ENCODE peak calls at places on chromosomes 12 and 14, in ten cellular contexts. S is stimulated activated CD8-positive, alpha-beta memory T cell treated with anti-CD3 and anti-CD28 coated beads, Interleukin-4, amount 100 ng/mL, for 48 hours; M is activated naive CD8-positive, alpha-beta T cell treated with anti-CD3 and anti-CD28 coated beads, Interleukin-2, amount 50 U/mL, for 24 hours; F is activated naive CD4-positive, alpha-beta T cell; P is GM12891; Y is GM23248; K is stimulated activated CD4-positive, alpha-beta T cell treated with anti-CD3 and anti-CD28 coated beads, Interleukin-2, amount 100 ng/mL, for 4 hours; D is GM13977; I is AML-193; V is AG04450. J is an unnamed sample.

GRCh38 chr14:20719777-20720176 is 25.9 kb upstream of the EDDM3A start:
- DNase-seq in S (no peak), M (no peak), F (no peak), P (no peak), Y (no peak), K (no peak), D (no peak), I (no peak), V (no peak), J (no peak)

GRCh38 chr12:39405580-39405979 is 37.3 kb downstream of the KIF21A start:
- DNase-seq in S (no peak), M (no peak), F (no peak), P (no peak), Y (no peak), K (no peak), D (no peak), I (no peak), V (no peak), J (no peak)

GRCh38 chr14:61615743-61616523 is 79.4 kb upstream of the HIF1A start:
- DNase-seq in S (no peak), M (no peak), F (no peak), P (no peak), Y (no peak), K (no peak), D (no peak), I (no peak), V (no peak), J (peak)

GRCh38 chr14:44453433-44454171 is 53.5 kb downstream of the FSCB start:
- DNase-seq in S (no peak), M (no peak), F (no peak), P (no peak), Y (no peak), K (no peak), D (no peak), I (no peak), V (no peak), J (no peak)

GRCh38 chr12:95699579-95699978 is 91.0 kb downstream of the NTN4 start:
- DNase-seq in S (no peak), M (no peak), F (no peak), P (no peak), Y (no peak), K (no peak), D (no peak), I (no peak), V (no peak), J (no peak)

GRCh38 chr14:106044949-106045596 is 518.7 kb downstream of the TMEM121 start:
- DNase-seq in S (peak), M (peak), F (peak), P (peak), Y (peak), K (peak), D (peak), I (peak), V (no peak), J (no peak)

GRCh38 chr12:45292486-45293195 is 76.7 kb downstream of the ANO6 start:
- DNase-seq in S (no peak), M (no peak), F (no peak), P (no peak), Y (no peak), K (no peak), D (no peak), I (no peak), V (no peak), J (no peak)

GRCh38 chr14:102316746-102317563 is 2.6 kb upstream of the ZNF839 start:
- DNase-seq in S (peak), M (peak), F (peak), P (peak), Y (peak), K (peak), D (peak), I (peak), V (peak), J (peak)

GRCh38 chr12:63499567-63499966 is 168.7 kb downstream of the DPY19L2 start:
- DNase-seq in S (no peak), M (no peak), F (no peak), P (no peak), Y (no peak), K (no peak), D (no peak), I (no peak), V (no peak), J (no peak)

GRCh38 chr14:47149326-47149725 is 497.7 kb upstream of the RPL10L start:
- DNase-seq in S (no peak), M (no peak), F (no peak), P (no peak), Y (peak), K (no peak), D (no peak), I (no peak), V (no peak), J (no peak)

GRCh38 chr14:32259368-32260013 is 56.4 kb upstream of the RNU6-8 start:
- DNase-seq in S (no peak), M (no peak), F (no peak), P (no peak), Y (peak), K (no peak), D (peak), I (no peak), V (peak), J (no peak)

GRCh38 chr12:47709277-47710048 is 3.6 kb upstream of the RPAP3 start:
- DNase-seq in S (no peak), M (no peak), F (no peak), P (no peak), Y (peak), K (no peak), D (no peak), I (peak), V (no peak), J (peak)

GRCh38 chr12:28711411-28711810 is 437.7 kb upstream of the FAR2 start:
- DNase-seq in S (no peak), M (no peak), F (no peak), P (no peak), Y (no peak), K (no peak), D (no peak), I (no peak), V (no peak), J (peak)

GRCh38 chr12:82326905-82327503 is 31.2 kb downstream of the CCDC59 start:
- DNase-seq in S (no peak), M (no peak), F (no peak), P (no peak), Y (peak), K (no peak), D (peak), I (peak), V (no peak), J (no peak)

GRCh38 chr14:91348861-91349465 is 68.7 kb downstream of the CCDC88C start:
- DNase-seq in S (no peak), M (no peak), F (no peak), P (no peak), Y (no peak), K (no peak), D (no peak), I (no peak), V (no peak), J (peak)

GRCh38 chr14:22945642-22946041 is 11.2 kb downstream of the HAUS4 start:
- DNase-seq in S (no peak), M (no peak), F (no peak), P (no peak), Y (no peak), K (no peak), D (no peak), I (no peak), V (no peak), J (no peak)

GRCh38 chr14:64968651-64969050 is 3.5 kb downstream of the RAB15 start:
- DNase-seq in S (no peak), M (no peak), F (no peak), P (no peak), Y (no peak), K (no peak), D (no peak), I (no peak), V (no peak), J (no peak)

GRCh38 chr14:88863167-88863566 is 38.7 kb downstream of the TTC8 start:
- DNase-seq in S (no peak), M (no peak), F (no peak), P (no peak), Y (no peak), K (no peak), D (no peak), I (no peak), V (no peak), J (no peak)

GRCh38 chr12:27226319-27226984 is 17.6 kb upstream of the STK38L start:
- DNase-seq in S (no peak), M (no peak), F (no peak), P (no peak), Y (no peak), K (no peak), D (no peak), I (no peak), V (no peak), J (peak)

GRCh38 chr14:71388862-71389261 is 481.6 kb downstream of the PCNX1 start:
- DNase-seq in S (no peak), M (no peak), F (no peak), P (no peak), Y (no peak), K (no peak), D (no peak), I (no peak), V (no peak), J (no peak)

GRCh38 chr12:3204716-3205617 is 127.8 kb downstream of the TSPAN9 start:
- DNase-seq in S (no peak), M (no peak), F (no peak), P (no peak), Y (no peak), K (no peak), D (no peak), I (no peak), V (no peak), J (peak)

GRCh38 chr14:56098021-56098420 is 20.2 kb upstream of the PELI2 start:
- DNase-seq in S (no peak), M (no peak), F (no peak), P (no peak), Y (no peak), K (no peak), D (no peak), I (no peak), V (no peak), J (no peak)

GRCh38 chr12:117836476-117836875 is 132.3 kb downstream of the KSR2 start:
- DNase-seq in S (no peak), M (no peak), F (no peak), P (no peak), Y (no peak), K (no peak), D (no peak), I (no peak), V (no peak), J (peak)

GRCh38 chr12:119239040-119239439 is 60.3 kb downstream of the HSPB8 start:
- DNase-seq in S (no peak), M (no peak), F (no peak), P (no peak), Y (no peak), K (no peak), D (no peak), I (no peak), V (no peak), J (no peak)

GRCh38 chr12:55816876-55817351 is 610 bp downstream of the SARNP start:
- DNase-seq in S (no peak), M (no peak), F (no peak), P (no peak), Y (peak), K (no peak), D (no peak), I (no peak), V (no peak), J (no peak)

GRCh38 chr12:83010169-83010804 is 323.6 kb downstream of the TMTC2 start:
- DNase-seq in S (no peak), M (no peak), F (no peak), P (no peak), Y (no peak), K (no peak), D (no peak), I (no peak), V (no peak), J (no peak)

GRCh38 chr14:103445783-103446182 is 60.6 kb downstream of the MARK3 start:
- DNase-seq in S (no peak), M (no peak), F (no peak), P (no peak), Y (no peak), K (no peak), D (no peak), I (no peak), V (no peak), J (no peak)

GRCh38 chr14:24630872-24631477 is 3.0 kb downstream of the GZMB start:
- DNase-seq in S (peak), M (peak), F (no peak), P (no peak), Y (peak), K (no peak), D (no peak), I (no peak), V (no peak), J (peak)

GRCh38 chr12:121376754-121377697 is 22.9 kb upstream of the RNF34 start:
- DNase-seq in S (no peak), M (no peak), F (no peak), P (no peak), Y (no peak), K (no peak), D (no peak), I (no peak), V (no peak), J (no peak)

GRCh38 chr14:54600685-54601084 is 33.8 kb downstream of the SAMD4A start:
- DNase-seq in S (no peak), M (no peak), F (no peak), P (no peak), Y (peak), K (no peak), D (no peak), I (no peak), V (peak), J (peak)

GRCh38 chr14:101965796-101966718 is 1.7 kb downstream of the DYNC1H1 start:
- DNase-seq in S (no peak), M (no peak), F (no peak), P (no peak), Y (peak), K (no peak), D (no peak), I (no peak), V (no peak), J (peak)

GRCh38 chr12:120972870-120973543 is 5.3 kb upstream of the HNF1A start:
- DNase-seq in S (no peak), M (no peak), F (no peak), P (no peak), Y (no peak), K (no peak), D (no peak), I (no peak), V (no peak), J (peak)

J was measured in osteoblast.